ENCODE peak calls at places on chromosomes 1 and 21, in five cellular contexts. P is Panc1, M is GM23338, A is upper lobe of left lung, Z is HCT116. C is an unnamed sample.

GRCh38 chr1:171788696-171789095 is 7.2 kb downstream of the METTL13 start:
- ATAC-seq in P (no peak), A (no peak), M (no peak), Z (no peak), C (no peak)

GRCh38 chr1:45328680-45329079 is 2.0 kb downstream of the HPDL start:
- ATAC-seq in A (no peak), M (peak; percentile 19), Z (no peak), P (no peak), C (no peak)

GRCh38 chr1:91844862-91845528 is 41.0 kb downstream of the TGFBR3 start:
- ATAC-seq in Z (no peak), P (peak; percentile 90), A (peak; percentile 84), M (peak; percentile 30), C (peak; percentile 92)

GRCh38 chr21:14706712-14707111 is 160.6 kb upstream of the SAMSN1 start:
- ATAC-seq in M (no peak), Z (no peak), P (no peak), A (no peak), C (no peak)

GRCh38 chr1:156682166-156682890 is 5.1 kb upstream of the NES start:
- ATAC-seq in P (peak; percentile 67), Z (peak; percentile 55), A (no peak), M (peak; percentile 63), C (no peak)

GRCh38 chr1:110098222-110099026 is 13.8 kb upstream of the UBL4B start:
- ATAC-seq in M (no peak), P (no peak), A (no peak), Z (no peak), C (no peak)

GRCh38 chr1:179046808-179047636 is 21.3 kb downstream of the FAM20B start:
- ATAC-seq in Z (no peak), P (peak; percentile 38), M (no peak), A (no peak), C (no peak)

GRCh38 chr1:72284398-72285073 is 2.2 kb upstream of the NEGR1 start:
- ATAC-seq in A (peak; percentile 32), P (peak; percentile 36), Z (no peak), M (peak; percentile 45), C (peak; percentile 16)

GRCh38 chr1:109467301-109467777 is 993 bp downstream of the SYPL2 start:
- ATAC-seq in Z (no peak), A (no peak), M (peak; percentile 52), P (no peak), C (peak; percentile 7)

GRCh38 chr1:240515505-240515904 is 96.5 kb downstream of the GREM2 start:
- ATAC-seq in Z (no peak), A (no peak), P (no peak), M (no peak), C (no peak)

GRCh38 chr1:232831895-232832294 is 26.7 kb downstream of the MAP10 start:
- ATAC-seq in Z (no peak), A (no peak), M (no peak), P (no peak), C (no peak)

GRCh38 chr1:107529511-107530149 is 388.8 kb downstream of the NTNG1 start:
- ATAC-seq in M (peak; percentile 94), Z (peak; percentile 63), P (peak; percentile 86), A (peak; percentile 75), C (no peak)

GRCh38 chr21:38126677-38127271 is 130.0 kb upstream of the KCNJ15 start:
- ATAC-seq in A (peak; percentile 84), P (peak; percentile 68), Z (peak; percentile 77), M (peak; percentile 99), C (no peak)

GRCh38 chr21:44865561-44866280 is 7.8 kb downstream of the PTTG1IP start:
- ATAC-seq in Z (no peak), A (peak; percentile 51), P (peak; percentile 20), M (no peak), C (no peak)

GRCh38 chr1:96843601-96844000 is 122.0 kb downstream of the PTBP2 start:
- ATAC-seq in M (no peak), A (no peak), P (no peak), Z (no peak), C (no peak)

GRCh38 chr1:56563568-56563967 is 15.8 kb downstream of the PLPP3 start:
- ATAC-seq in M (no peak), P (no peak), A (no peak), Z (no peak), C (no peak)

GRCh38 chr1:22658385-22659163 is 5.5 kb downstream of the C1QB start:
- ATAC-seq in A (no peak), M (no peak), Z (peak; percentile 65), P (no peak), C (no peak)

GRCh38 chr1:36006941-36007500 is 76.1 kb downstream of the AGO3 start:
- ATAC-seq in A (no peak), M (no peak), P (no peak), Z (no peak), C (no peak)

GRCh38 chr1:1033009-1033587 is 13.2 kb downstream of the AGRN start:
- ATAC-seq in P (peak; percentile 60), A (peak; percentile 87), Z (peak; percentile 90), M (peak; percentile 74), C (peak; percentile 83)

GRCh38 chr1:1032428-1032827 is 12.5 kb downstream of the AGRN start:
- ATAC-seq in A (peak; percentile 25), P (peak; percentile 9), Z (peak; percentile 2), M (peak; percentile 6), C (peak; percentile 3)

GRCh38 chr1:1033731-1034437 is 14.0 kb downstream of the AGRN start:
- ATAC-seq in P (no peak), Z (no peak), A (no peak), M (peak; percentile 29), C (no peak)

GRCh38 chr1:1034438-1034759 is 14.5 kb downstream of the AGRN start:
- ATAC-seq in P (no peak), A (no peak), M (peak; percentile 8), Z (no peak), C (no peak)

GRCh38 chr1:1031659-1032245 is 11.8 kb downstream of the AGRN start:
- ATAC-seq in Z (no peak), P (peak; percentile 5), M (no peak), A (no peak), C (no peak)
- TF ChIP-seq POLR2AphosphoS5 in Z (no peak), P (no peak), M (no peak), A (no peak), C (no peak)

GRCh38 chr1:149916927-149917310 is 725 bp downstream of the SV2A start:
- ATAC-seq in P (no peak), A (no peak), M (no peak), Z (no peak), C (no peak)
- H3K4me3 ChIP-seq in P (no peak overlapping the region), A (peak overlapping the region; percentile 53), M (peak overlapping the region; percentile 95), Z (no peak overlapping the region), C (peak overlapping the region; percentile 45)

DNA sequence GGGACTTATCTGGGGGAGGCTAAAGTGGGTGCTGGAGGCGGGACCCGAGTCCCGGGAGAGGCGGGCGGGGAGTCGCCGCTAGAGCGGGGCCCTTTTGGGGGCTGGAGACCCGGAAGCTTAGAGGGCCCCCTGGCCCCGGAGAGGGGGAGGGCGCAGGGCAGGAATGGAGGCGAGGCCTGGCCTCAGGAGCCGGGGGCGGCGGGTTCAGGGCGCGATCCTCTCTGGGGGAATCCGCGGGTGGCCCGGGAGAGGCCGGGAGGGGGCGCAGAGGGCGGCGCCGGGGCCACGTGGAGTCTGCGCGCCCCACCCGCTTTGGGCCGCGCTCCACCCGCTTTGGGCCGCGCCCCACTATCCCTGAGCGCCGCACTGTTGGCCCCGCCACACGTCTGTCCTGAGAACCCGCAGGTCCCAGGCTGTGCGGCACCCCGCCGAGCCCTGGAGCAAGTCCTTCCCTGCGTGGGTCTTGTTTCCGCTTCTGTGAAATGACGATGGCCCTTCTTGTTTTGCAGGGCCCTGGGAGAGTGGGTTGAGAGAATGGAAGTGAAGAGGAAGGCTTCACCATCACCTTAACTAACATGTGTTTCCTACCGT is 84.4 kb downstream of the NKAIN1 start:
- ATAC-seq in Z (peak; percentile 86), M (peak; percentile 87), P (peak; percentile 94), A (peak; percentile 89), C (peak; percentile 87)
- TF ChIP-seq POLR2AphosphoS5 in Z (peak; percentile 74), M (no peak), P (peak; percentile 63), A (no peak), C (no peak)

GRCh38 chr1:114586513-114587047 is 5.2 kb upstream of the BCAS2 start:
- ATAC-seq in A (no peak), M (no peak), Z (no peak), P (no peak), C (no peak)
- H3K4me3 ChIP-seq in A (no peak overlapping the region), M (no peak overlapping the region), Z (no peak overlapping the region), P (no peak overlapping the region), C (no peak overlapping the region)

DNA sequence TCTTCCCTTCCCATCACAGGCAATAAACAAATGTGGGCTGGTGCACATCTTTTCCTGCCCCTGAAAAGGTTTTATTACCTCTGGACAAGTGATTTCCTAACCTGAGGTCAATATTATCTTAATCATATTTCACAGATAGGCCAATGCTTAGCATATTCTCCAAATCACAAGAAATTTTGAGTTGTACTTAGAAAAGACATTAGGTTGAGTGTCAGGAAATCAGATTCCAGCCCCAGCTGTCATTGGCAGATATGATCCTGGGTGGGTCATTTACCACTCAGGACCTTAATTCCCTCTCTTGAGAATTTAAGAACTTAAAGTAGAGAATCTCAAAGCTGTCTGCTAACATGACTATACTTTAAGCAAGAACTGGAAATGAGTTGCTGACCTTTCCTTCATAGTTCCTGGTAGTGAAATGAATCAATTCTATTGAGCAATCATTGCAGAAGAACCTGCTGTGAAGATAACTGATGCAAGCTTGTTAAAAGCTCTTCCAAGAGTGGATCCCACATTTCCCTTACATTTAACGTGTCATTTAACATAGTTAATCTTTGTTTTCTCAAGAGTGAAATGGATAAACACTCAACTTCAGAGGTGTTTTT is 46.4 kb upstream of the CR2 start:
- ATAC-seq in Z (no peak), A (no peak), M (no peak), P (no peak), C (no peak)
- TF ChIP-seq POLR2AphosphoS5 in Z (no peak), A (no peak), M (no peak), P (no peak), C (no peak)